ENCODE peak calls at places on chromosomes 16 and 17, in four cellular contexts. One of them, this sample, is unnamed. For H3K27me3, the result is how much of the 10 kb centered on the place peaks cover.

GRCh38 chr16:67546761-67547422 is 15.4 kb upstream of the CTCF start:
- DNase-seq in tibial artery: no peak
- DNase-seq in heart right ventricle: peak
- DNase-seq in MM.1S: peak
- DNase-seq in this sample: peak

GRCh38 chr16:50599494-50599893 is 51.3 kb downstream of the NKD1 start:
- DNase-seq in tibial artery: no peak
- DNase-seq in heart right ventricle: no peak
- DNase-seq in MM.1S: no peak
- DNase-seq in this sample: no peak

GRCh38 chr16:81366316-81366932 is 51.7 kb downstream of the GAN start:
- DNase-seq in tibial artery: no peak
- DNase-seq in heart right ventricle: no peak
- DNase-seq in MM.1S: peak
- DNase-seq in this sample: no peak

GRCh38 chr17:45438931-45439610 is 6.4 kb upstream of the ARHGAP27 start:
- DNase-seq in tibial artery: no peak
- DNase-seq in heart right ventricle: no peak
- DNase-seq in MM.1S: no peak
- DNase-seq in this sample: peak

GRCh38 chr17:57875109-57876022 is 25.5 kb upstream of the MRPS23 start:
- DNase-seq in tibial artery: peak
- DNase-seq in heart right ventricle: peak
- DNase-seq in MM.1S: peak
- DNase-seq in this sample: no peak

GRCh38 chr17:77376795-77377751 is 236.3 kb downstream of the SEC14L1 start:
- DNase-seq in tibial artery: no peak
- DNase-seq in heart right ventricle: no peak
- DNase-seq in MM.1S: no peak
- DNase-seq in this sample: no peak

GRCh38 chr17:57440522-57441269 is 184.4 kb downstream of the MSI2 start:
- DNase-seq in tibial artery: peak
- DNase-seq in heart right ventricle: peak
- DNase-seq in MM.1S: no peak
- DNase-seq in this sample: peak

GRCh38 chr17:74923538-74924249 is 379 bp upstream of the OTOP2 start:
- DNase-seq in tibial artery: peak
- DNase-seq in heart right ventricle: peak
- DNase-seq in MM.1S: peak
- DNase-seq in this sample: peak

GRCh38 chr16:54287758-54288591 is 1.4 kb upstream of the IRX3 start:
- DNase-seq in tibial artery: no peak
- DNase-seq in heart right ventricle: peak
- DNase-seq in MM.1S: no peak
- DNase-seq in this sample: no peak

GRCh38 chr16:88030498-88030897 is 79.3 kb downstream of the BANP start:
- DNase-seq in tibial artery: no peak
- DNase-seq in heart right ventricle: no peak
- DNase-seq in MM.1S: no peak
- DNase-seq in this sample: no peak

DNA sequence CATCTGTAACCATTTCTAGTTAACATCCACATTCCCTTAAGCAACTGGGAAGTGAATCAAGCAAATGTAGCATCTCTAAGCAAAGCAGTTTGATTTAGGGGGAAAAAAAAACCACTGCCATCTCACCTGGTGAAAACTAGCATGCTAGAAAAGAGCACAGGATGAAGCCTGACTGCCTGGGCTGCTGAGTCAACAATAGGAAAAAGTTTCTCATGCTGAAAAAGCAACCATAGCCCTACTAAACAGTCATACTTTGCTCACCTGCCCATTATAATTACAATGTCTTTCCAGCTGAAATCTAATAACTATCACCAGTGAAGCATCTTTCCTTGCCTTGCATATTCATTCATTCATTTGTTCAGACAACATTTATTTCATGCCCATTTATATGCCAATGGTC is 139.4 kb downstream of the ANKFN1 start:
- DNase-seq in tibial artery: no peak
- DNase-seq in heart right ventricle: no peak
- DNase-seq in MM.1S: peak
- DNase-seq in this sample: no peak
- H3K27me3 ChIP-seq in tibial artery: under half
- H3K27me3 ChIP-seq in heart right ventricle: under half
- H3K27me3 ChIP-seq in MM.1S: under half
- H3K27me3 ChIP-seq in this sample: under half

GRCh38 chr16:35908942-35909341 is 2449.5 kb downstream of the TP53TG3F start:
- DNase-seq in tibial artery: no peak
- DNase-seq in heart right ventricle: no peak
- DNase-seq in MM.1S: no peak
- DNase-seq in this sample: no peak
- TF ChIP-seq CTCF in tibial artery: no peak
- TF ChIP-seq CTCF in heart right ventricle: no peak
- TF ChIP-seq CTCF in MM.1S: peak
- TF ChIP-seq CTCF in this sample: no peak

DNA sequence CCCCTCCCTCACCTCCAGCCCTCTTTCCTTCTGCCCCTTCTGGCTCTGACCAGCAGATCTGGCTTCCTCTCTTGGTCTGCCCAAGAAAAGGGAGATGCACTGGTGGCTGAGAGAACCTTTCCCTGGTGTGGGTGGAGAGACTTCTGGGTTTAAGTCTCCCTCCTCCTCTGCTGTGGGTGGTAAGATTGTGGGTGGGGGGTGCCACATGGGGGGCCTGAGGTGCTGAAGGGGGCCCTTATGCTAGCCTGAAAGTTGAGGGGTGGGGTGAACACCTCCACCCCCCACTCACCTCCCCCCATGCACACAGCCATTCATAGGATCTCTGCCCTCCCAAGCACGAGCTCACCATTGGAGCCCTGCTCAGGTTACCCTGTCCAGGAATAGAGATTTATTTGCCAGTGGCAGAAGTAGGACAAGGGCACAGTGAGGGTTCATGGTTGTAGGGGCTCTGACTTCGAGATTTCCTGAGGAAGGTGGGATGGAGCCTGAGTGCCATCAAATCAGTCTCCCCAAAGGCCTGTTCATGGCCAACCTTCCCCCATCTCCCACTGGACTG is 1.7 kb upstream of the STAC2 start:
- DNase-seq in tibial artery: no peak
- DNase-seq in heart right ventricle: no peak
- DNase-seq in MM.1S: no peak
- DNase-seq in this sample: no peak
- H3K27me3 ChIP-seq in tibial artery: under half
- H3K27me3 ChIP-seq in heart right ventricle: half or more
- H3K27me3 ChIP-seq in MM.1S: under half
- H3K27me3 ChIP-seq in this sample: under half

GRCh38 chr17:81911277-81911961 is at the start of gene PCYT2:
- DNase-seq in tibial artery: peak
- DNase-seq in heart right ventricle: peak
- DNase-seq in MM.1S: peak
- DNase-seq in this sample: peak
- TF ChIP-seq CTCF in tibial artery: no peak
- TF ChIP-seq CTCF in heart right ventricle: no peak
- TF ChIP-seq CTCF in MM.1S: peak
- TF ChIP-seq CTCF in this sample: no peak